ENCODE peak calls at places on chromosomes 7 and 10, in five cellular contexts. One of them, this sample, is unnamed.

GRCh38 chr10:58028597-58029366 is 238.9 kb downstream of the IPMK start:
- DNase-seq in DMS79 treated with DMSO at 0.1 percent for 48 hours: no peak
- DNase-seq in T1000: peak; percentile 31
- DNase-seq in EL: peak; percentile 93
- DNase-seq in NAMALWA: no peak
- DNase-seq in this sample: peak; percentile 54

GRCh38 chr10:62990126-62990525 is 143.0 kb upstream of the NRBF2 start:
- DNase-seq in NAMALWA: no peak
- DNase-seq in DMS79 treated with DMSO at 0.1 percent for 48 hours: no peak
- DNase-seq in EL: no peak
- DNase-seq in T1000: no peak
- DNase-seq in this sample: no peak

GRCh38 chr7:126700807-126701604 is 551.7 kb downstream of the GRM8 start:
- DNase-seq in EL: peak; percentile 88
- DNase-seq in DMS79 treated with DMSO at 0.1 percent for 48 hours: peak; percentile 77
- DNase-seq in NAMALWA: peak; percentile 44
- DNase-seq in T1000: peak; percentile 54
- DNase-seq in this sample: peak; percentile 0

GRCh38 chr7:91005861-91006260 is 258.4 kb upstream of the FZD1 start:
- DNase-seq in T1000: no peak
- DNase-seq in EL: no peak
- DNase-seq in DMS79 treated with DMSO at 0.1 percent for 48 hours: no peak
- DNase-seq in NAMALWA: no peak
- DNase-seq in this sample: no peak

GRCh38 chr7:102834466-102834865 is 78.3 kb upstream of the LRRC17 start:
- DNase-seq in NAMALWA: no peak
- DNase-seq in EL: no peak
- DNase-seq in T1000: no peak
- DNase-seq in DMS79 treated with DMSO at 0.1 percent for 48 hours: no peak
- DNase-seq in this sample: no peak

GRCh38 chr7:144384071-144384470 is 19.4 kb downstream of the NOBOX start:
- DNase-seq in EL: no peak
- DNase-seq in T1000: no peak
- DNase-seq in DMS79 treated with DMSO at 0.1 percent for 48 hours: no peak
- DNase-seq in NAMALWA: no peak
- DNase-seq in this sample: no peak

GRCh38 chr7:41170466-41170865 is 532.4 kb downstream of the INHBA start:
- DNase-seq in DMS79 treated with DMSO at 0.1 percent for 48 hours: no peak
- DNase-seq in NAMALWA: no peak
- DNase-seq in T1000: no peak
- DNase-seq in EL: no peak
- DNase-seq in this sample: no peak

GRCh38 chr10:70797840-70798239 is 12.7 kb upstream of the TBATA start:
- DNase-seq in EL: no peak
- DNase-seq in DMS79 treated with DMSO at 0.1 percent for 48 hours: no peak
- DNase-seq in NAMALWA: no peak
- DNase-seq in T1000: no peak
- DNase-seq in this sample: no peak

GRCh38 chr7:154698726-154699291 is 304.1 kb downstream of the PAXIP1 start:
- DNase-seq in EL: no peak
- DNase-seq in T1000: no peak
- DNase-seq in NAMALWA: peak; percentile 56
- DNase-seq in DMS79 treated with DMSO at 0.1 percent for 48 hours: no peak
- DNase-seq in this sample: no peak

GRCh38 chr7:111834367-111834766 is 272.1 kb upstream of the IMMP2L start:
- DNase-seq in EL: no peak
- DNase-seq in T1000: no peak
- DNase-seq in NAMALWA: no peak
- DNase-seq in DMS79 treated with DMSO at 0.1 percent for 48 hours: no peak
- DNase-seq in this sample: no peak

GRCh38 chr7:45660201-45660900 is 86.2 kb downstream of the ADCY1 start:
- DNase-seq in DMS79 treated with DMSO at 0.1 percent for 48 hours: no peak
- DNase-seq in T1000: no peak
- DNase-seq in EL: no peak
- DNase-seq in NAMALWA: no peak
- DNase-seq in this sample: no peak

GRCh38 chr10:100802196-100802595 is 56.8 kb downstream of the PAX2 start:
- DNase-seq in EL: no peak
- DNase-seq in T1000: no peak
- DNase-seq in DMS79 treated with DMSO at 0.1 percent for 48 hours: no peak
- DNase-seq in NAMALWA: no peak
- DNase-seq in this sample: no peak

GRCh38 chr10:80500572-80501380 is 36.9 kb upstream of the SH2D4B start:
- DNase-seq in DMS79 treated with DMSO at 0.1 percent for 48 hours: no peak
- DNase-seq in EL: no peak
- DNase-seq in T1000: no peak
- DNase-seq in NAMALWA: no peak
- DNase-seq in this sample: no peak

GRCh38 chr7:108911016-108911415 is 341.3 kb downstream of the DNAJB9 start:
- DNase-seq in NAMALWA: no peak
- DNase-seq in T1000: no peak
- DNase-seq in DMS79 treated with DMSO at 0.1 percent for 48 hours: no peak
- DNase-seq in EL: no peak
- DNase-seq in this sample: no peak

GRCh38 chr10:110792476-110792875 is 79.3 kb upstream of the PDCD4 start:
- DNase-seq in EL: no peak
- DNase-seq in NAMALWA: no peak
- DNase-seq in DMS79 treated with DMSO at 0.1 percent for 48 hours: no peak
- DNase-seq in T1000: no peak
- DNase-seq in this sample: no peak

GRCh38 chr7:155738652-155739537 is 73.4 kb downstream of the SHH start:
- DNase-seq in EL: peak; percentile 56
- DNase-seq in NAMALWA: peak; percentile 92
- DNase-seq in T1000: no peak
- DNase-seq in DMS79 treated with DMSO at 0.1 percent for 48 hours: peak; percentile 24
- DNase-seq in this sample: no peak

GRCh38 chr7:31744294-31744874 is 57.4 kb downstream of the PPP1R17 start:
- DNase-seq in T1000: peak; percentile 45
- DNase-seq in NAMALWA: peak; percentile 79
- DNase-seq in DMS79 treated with DMSO at 0.1 percent for 48 hours: peak; percentile 35
- DNase-seq in EL: peak; percentile 79
- DNase-seq in this sample: peak; percentile 35

GRCh38 chr10:29588640-29589421 is 45.9 kb downstream of the SVIL start:
- DNase-seq in NAMALWA: no peak
- DNase-seq in T1000: no peak
- DNase-seq in EL: peak; percentile 69
- DNase-seq in DMS79 treated with DMSO at 0.1 percent for 48 hours: no peak
- DNase-seq in this sample: no peak

GRCh38 chr7:26305048-26305868 is 13.6 kb downstream of the SNX10 start:
- DNase-seq in NAMALWA: no peak
- DNase-seq in T1000: no peak
- DNase-seq in EL: no peak
- DNase-seq in DMS79 treated with DMSO at 0.1 percent for 48 hours: no peak
- DNase-seq in this sample: no peak

GRCh38 chr10:43294241-43294658 is 27.4 kb upstream of the RASGEF1A start:
- DNase-seq in EL: no peak
- DNase-seq in T1000: no peak
- DNase-seq in NAMALWA: no peak
- DNase-seq in DMS79 treated with DMSO at 0.1 percent for 48 hours: no peak
- DNase-seq in this sample: no peak

GRCh38 chr7:69633122-69633892 is 35.0 kb downstream of the AUTS2 start:
- DNase-seq in T1000: no peak
- DNase-seq in EL: no peak
- DNase-seq in DMS79 treated with DMSO at 0.1 percent for 48 hours: no peak
- DNase-seq in NAMALWA: peak; percentile 9
- DNase-seq in this sample: no peak

GRCh38 chr10:87551324-87551723 is 46.6 kb downstream of the MINPP1 start:
- DNase-seq in NAMALWA: no peak
- DNase-seq in DMS79 treated with DMSO at 0.1 percent for 48 hours: no peak
- DNase-seq in EL: no peak
- DNase-seq in T1000: no peak
- DNase-seq in this sample: no peak

GRCh38 chr10:69861251-69862240 is 59.8 kb downstream of the COL13A1 start:
- DNase-seq in NAMALWA: peak; percentile 51
- DNase-seq in DMS79 treated with DMSO at 0.1 percent for 48 hours: peak; percentile 10
- DNase-seq in T1000: peak; percentile 60
- DNase-seq in EL: peak; percentile 67
- DNase-seq in this sample: no peak

GRCh38 chr10:128036746-128037542 is 89.3 kb downstream of the MKI67 start:
- DNase-seq in EL: peak; percentile 56
- DNase-seq in DMS79 treated with DMSO at 0.1 percent for 48 hours: no peak
- DNase-seq in NAMALWA: no peak
- DNase-seq in T1000: no peak
- DNase-seq in this sample: no peak

GRCh38 chr7:28646371-28647075 is 234.2 kb downstream of the CREB5 start:
- DNase-seq in T1000: no peak
- DNase-seq in EL: no peak
- DNase-seq in NAMALWA: no peak
- DNase-seq in DMS79 treated with DMSO at 0.1 percent for 48 hours: no peak
- DNase-seq in this sample: no peak

GRCh38 chr7:151752816-151753600 is 123.9 kb downstream of the PRKAG2 start:
- DNase-seq in NAMALWA: no peak
- DNase-seq in EL: peak; percentile 36
- DNase-seq in T1000: no peak
- DNase-seq in DMS79 treated with DMSO at 0.1 percent for 48 hours: no peak
- DNase-seq in this sample: no peak

GRCh38 chr7:73308665-73309214 is at the start of gene NSUN5:
- DNase-seq in EL: peak; percentile 70
- DNase-seq in T1000: peak; percentile 20
- DNase-seq in NAMALWA: peak; percentile 98
- DNase-seq in DMS79 treated with DMSO at 0.1 percent for 48 hours: peak; percentile 78
- DNase-seq in this sample: peak; percentile 9

GRCh38 chr7:29556405-29557195 is 7.0 kb upstream of the PRR15 start:
- DNase-seq in T1000: no peak
- DNase-seq in NAMALWA: peak; percentile 25
- DNase-seq in DMS79 treated with DMSO at 0.1 percent for 48 hours: no peak
- DNase-seq in EL: no peak
- DNase-seq in this sample: no peak

GRCh38 chr10:48589266-48589665 is 15.6 kb downstream of the ARHGAP22 start:
- DNase-seq in DMS79 treated with DMSO at 0.1 percent for 48 hours: peak; percentile 35
- DNase-seq in EL: peak; percentile 83
- DNase-seq in T1000: no peak
- DNase-seq in NAMALWA: no peak
- DNase-seq in this sample: no peak